ENCODE peak calls at places on chromosomes 16 and 17, in six cellular contexts. I is mucosa of descending colon, V is A549, U is SK-N-SH, B is T-helper 1 cell, O is neural progenitor cell. G is an unnamed sample.

GRCh38 chr16:48317614-48318013 is 67.6 kb downstream of the SIAH1 start:
- DNase-seq in I (no peak), V (no peak), U (no peak), B (no peak), O (no peak), G (no peak)

GRCh38 chr17:57357392-57357784 is 101.1 kb downstream of the MSI2 start:
- DNase-seq in I (no peak), V (no peak), U (no peak), B (no peak), O (no peak), G (peak)

GRCh38 chr17:77707546-77707945 is 251.0 kb upstream of the TNRC6C start:
- DNase-seq in I (no peak), V (no peak), U (no peak), B (no peak), O (no peak), G (no peak)

GRCh38 chr16:89051521-89052166 is 42.0 kb upstream of the ACSF3 start:
- DNase-seq in I (no peak), V (no peak), U (peak), B (no peak), O (no peak), G (no peak)

GRCh38 chr16:2031081-2031577 is 4.4 kb downstream of the NHERF2 start:
- DNase-seq in I (no peak), V (no peak), U (no peak), B (no peak), O (no peak), G (no peak)

GRCh38 chr17:28597606-28598383 is 1.0 kb downstream of the SPAG5 start:
- DNase-seq in I (no peak), V (no peak), U (no peak), B (no peak), O (no peak), G (no peak)

GRCh38 chr16:69867796-69868565 is 83.2 kb upstream of the CLEC18A start:
- DNase-seq in I (no peak), V (no peak), U (no peak), B (no peak), O (no peak), G (no peak)

GRCh38 chr17:6110592-6110991 is 40.4 kb downstream of the WSCD1 start:
- DNase-seq in I (peak), V (no peak), U (no peak), B (no peak), O (no peak), G (no peak)

GRCh38 chr16:9843424-9844013 is 338.7 kb downstream of the GRIN2A start:
- DNase-seq in I (no peak), V (no peak), U (no peak), B (no peak), O (no peak), G (no peak)

GRCh38 chr17:48625502-48626201 is 506 bp downstream of the HOXB9 start:
- DNase-seq in I (peak), V (peak), U (no peak), B (peak), O (peak), G (peak)

GRCh38 chr16:65119905-65120341 is 1.9 kb downstream of the CDH11 start:
- DNase-seq in I (no peak), V (no peak), U (no peak), B (no peak), O (peak), G (no peak)

GRCh38 chr16:19997264-19997663 is 76.4 kb downstream of the GPR139 start:
- DNase-seq in I (no peak), V (no peak), U (no peak), B (no peak), O (no peak), G (no peak)